ENCODE peak calls at places on chromosomes 1 and 21, in eight cellular contexts. One of them, this sample, is unnamed.

GRCh38 chr1:195851804-195852203 is 756.4 kb downstream of the KCNT2 start:
- DNase-seq in T-helper 1 cell: no peak
- DNase-seq in SW480: no peak
- DNase-seq in NCI-H1092: no peak
- DNase-seq in HFF-Myc: no peak
- DNase-seq in GM04504: no peak
- DNase-seq in memory B cell: no peak
- DNase-seq in HT1080: peak
- DNase-seq in this sample: no peak

GRCh38 chr1:11531314-11531870 is 52.4 kb downstream of the DISP3 start:
- DNase-seq in T-helper 1 cell: no peak
- DNase-seq in SW480: peak
- DNase-seq in NCI-H1092: no peak
- DNase-seq in HFF-Myc: no peak
- DNase-seq in GM04504: no peak
- DNase-seq in memory B cell: no peak
- DNase-seq in HT1080: no peak
- DNase-seq in this sample: no peak

GRCh38 chr1:19405195-19405760 is 80.1 kb downstream of the CAPZB start:
- DNase-seq in T-helper 1 cell: no peak
- DNase-seq in SW480: no peak
- DNase-seq in NCI-H1092: peak
- DNase-seq in HFF-Myc: no peak
- DNase-seq in GM04504: no peak
- DNase-seq in memory B cell: no peak
- DNase-seq in HT1080: no peak
- DNase-seq in this sample: no peak

GRCh38 chr1:30586671-30587070 is 136.7 kb downstream of the MATN1 start:
- DNase-seq in T-helper 1 cell: no peak
- DNase-seq in SW480: no peak
- DNase-seq in NCI-H1092: no peak
- DNase-seq in HFF-Myc: no peak
- DNase-seq in GM04504: no peak
- DNase-seq in memory B cell: no peak
- DNase-seq in HT1080: no peak
- DNase-seq in this sample: no peak

GRCh38 chr1:60156371-60156770 is 82.8 kb upstream of the C1orf87 start:
- DNase-seq in T-helper 1 cell: no peak
- DNase-seq in SW480: no peak
- DNase-seq in NCI-H1092: no peak
- DNase-seq in HFF-Myc: no peak
- DNase-seq in GM04504: no peak
- DNase-seq in memory B cell: no peak
- DNase-seq in HT1080: no peak
- DNase-seq in this sample: no peak

GRCh38 chr1:59696421-59697115 is 118.2 kb upstream of the HOOK1 start:
- DNase-seq in T-helper 1 cell: no peak
- DNase-seq in SW480: no peak
- DNase-seq in NCI-H1092: no peak
- DNase-seq in HFF-Myc: no peak
- DNase-seq in GM04504: no peak
- DNase-seq in memory B cell: no peak
- DNase-seq in HT1080: no peak
- DNase-seq in this sample: no peak

GRCh38 chr1:152933196-152933595 is 13.8 kb upstream of the SPRR5 start:
- DNase-seq in T-helper 1 cell: no peak
- DNase-seq in SW480: no peak
- DNase-seq in NCI-H1092: no peak
- DNase-seq in HFF-Myc: no peak
- DNase-seq in GM04504: no peak
- DNase-seq in memory B cell: no peak
- DNase-seq in HT1080: no peak
- DNase-seq in this sample: no peak

GRCh38 chr1:53371121-53371666 is 43.3 kb upstream of the LRP8 start:
- DNase-seq in T-helper 1 cell: no peak
- DNase-seq in SW480: no peak
- DNase-seq in NCI-H1092: no peak
- DNase-seq in HFF-Myc: no peak
- DNase-seq in GM04504: no peak
- DNase-seq in memory B cell: peak
- DNase-seq in HT1080: no peak
- DNase-seq in this sample: no peak

GRCh38 chr1:115051850-115052249 is 22.2 kb downstream of the TSHB start:
- DNase-seq in T-helper 1 cell: no peak
- DNase-seq in SW480: no peak
- DNase-seq in NCI-H1092: no peak
- DNase-seq in HFF-Myc: no peak
- DNase-seq in GM04504: no peak
- DNase-seq in memory B cell: no peak
- DNase-seq in HT1080: no peak
- DNase-seq in this sample: no peak

GRCh38 chr21:15063081-15063820 is 1.5 kb downstream of the NRIP1 start:
- DNase-seq in T-helper 1 cell: no peak
- DNase-seq in SW480: no peak
- DNase-seq in NCI-H1092: no peak
- DNase-seq in HFF-Myc: no peak
- DNase-seq in GM04504: no peak
- DNase-seq in memory B cell: no peak
- DNase-seq in HT1080: peak
- DNase-seq in this sample: peak

GRCh38 chr1:14739433-14739832 is 140.9 kb downstream of the KAZN start:
- DNase-seq in T-helper 1 cell: no peak
- DNase-seq in SW480: no peak
- DNase-seq in NCI-H1092: no peak
- DNase-seq in HFF-Myc: no peak
- DNase-seq in GM04504: no peak
- DNase-seq in memory B cell: no peak
- DNase-seq in HT1080: no peak
- DNase-seq in this sample: no peak

GRCh38 chr1:44628962-44629756 is 45.1 kb downstream of the TMEM53 start:
- DNase-seq in T-helper 1 cell: no peak
- DNase-seq in SW480: no peak
- DNase-seq in NCI-H1092: no peak
- DNase-seq in HFF-Myc: peak
- DNase-seq in GM04504: peak
- DNase-seq in memory B cell: no peak
- DNase-seq in HT1080: peak
- DNase-seq in this sample: no peak